ENCODE peak calls at places on chromosomes 16 and 17, in five cellular contexts. One of them, this sample, is unnamed.

GRCh38 chr16:17775061-17775460 is 304.3 kb upstream of the XYLT1 start:
- DNase-seq in esophagus squamous epithelium: no peak
- DNase-seq in lower leg skin: no peak
- DNase-seq in heart left ventricle: no peak
- DNase-seq in endothelial cell of umbilical vein: no peak
- DNase-seq in this sample: no peak

GRCh38 chr17:78935419-78936323 is 10.5 kb upstream of the TIMP2 start:
- DNase-seq in endothelial cell of umbilical vein: peak
- DNase-seq in heart left ventricle: peak
- DNase-seq in lower leg skin: peak
- DNase-seq in esophagus squamous epithelium: no peak
- DNase-seq in this sample: no peak

GRCh38 chr17:63798572-63799113 is 24.7 kb downstream of the DDX42 start:
- DNase-seq in endothelial cell of umbilical vein: no peak
- DNase-seq in heart left ventricle: no peak
- DNase-seq in esophagus squamous epithelium: no peak
- DNase-seq in lower leg skin: no peak
- DNase-seq in this sample: no peak

GRCh38 chr17:49886036-49886435 is 38.2 kb upstream of the TAC4 start:
- DNase-seq in heart left ventricle: no peak
- DNase-seq in esophagus squamous epithelium: no peak
- DNase-seq in endothelial cell of umbilical vein: no peak
- DNase-seq in lower leg skin: no peak
- DNase-seq in this sample: no peak

GRCh38 chr17:47201168-47201567 is 8.0 kb upstream of the MYL4 start:
- DNase-seq in esophagus squamous epithelium: no peak
- DNase-seq in lower leg skin: no peak
- DNase-seq in heart left ventricle: no peak
- DNase-seq in endothelial cell of umbilical vein: no peak
- DNase-seq in this sample: no peak

GRCh38 chr16:81709369-81709900 is 69.7 kb upstream of the PLCG2 start:
- DNase-seq in endothelial cell of umbilical vein: no peak
- DNase-seq in heart left ventricle: no peak
- DNase-seq in esophagus squamous epithelium: no peak
- DNase-seq in lower leg skin: no peak
- DNase-seq in this sample: no peak

GRCh38 chr17:73191443-73192218 is 1.2 kb upstream of the COG1 start:
- DNase-seq in lower leg skin: peak
- DNase-seq in esophagus squamous epithelium: no peak
- DNase-seq in endothelial cell of umbilical vein: peak
- DNase-seq in heart left ventricle: peak
- DNase-seq in this sample: peak

GRCh38 chr16:57882797-57883196 is 80.5 kb upstream of the KIFC3 start:
- DNase-seq in endothelial cell of umbilical vein: no peak
- DNase-seq in heart left ventricle: no peak
- DNase-seq in esophagus squamous epithelium: no peak
- DNase-seq in lower leg skin: no peak
- DNase-seq in this sample: no peak

GRCh38 chr16:3173892-3174617 is 13.9 kb upstream of the OR1F1 start:
- DNase-seq in lower leg skin: no peak
- DNase-seq in heart left ventricle: no peak
- DNase-seq in esophagus squamous epithelium: no peak
- DNase-seq in endothelial cell of umbilical vein: no peak
- DNase-seq in this sample: peak

DNA sequence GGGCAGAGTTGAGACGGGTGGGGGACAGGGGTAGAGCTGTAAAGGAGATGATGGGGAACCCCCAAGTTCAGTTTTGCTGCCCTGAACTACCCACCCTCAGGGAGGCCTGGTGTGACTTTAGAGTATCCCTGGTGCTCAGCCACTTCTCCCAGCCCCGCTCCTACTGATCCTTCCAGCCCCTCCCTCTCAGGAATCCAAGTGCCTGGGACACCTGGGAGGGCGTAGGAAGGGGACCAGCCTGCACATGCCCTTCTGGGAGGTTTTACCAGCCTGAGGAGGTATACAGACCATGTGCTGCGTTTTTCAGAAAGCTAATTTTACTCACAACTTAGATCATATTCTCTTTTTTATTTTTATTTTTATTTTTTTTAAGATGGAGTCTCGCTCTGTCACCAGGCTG is 4.1 kb downstream of the ST6GALNAC2 start:
- DNase-seq in esophagus squamous epithelium: no peak
- DNase-seq in endothelial cell of umbilical vein: no peak
- DNase-seq in lower leg skin: no peak
- DNase-seq in heart left ventricle: no peak
- DNase-seq in this sample: no peak
- H3K4me3 ChIP-seq in esophagus squamous epithelium: no peak
- H3K4me3 ChIP-seq in endothelial cell of umbilical vein: no peak
- H3K4me3 ChIP-seq in lower leg skin: no peak
- H3K4me3 ChIP-seq in heart left ventricle: no peak
- H3K4me3 ChIP-seq in this sample: no peak

GRCh38 chr17:81666342-81667191 is at the start of the genes CCDC137 and OXLD1:
- DNase-seq in heart left ventricle: peak
- DNase-seq in lower leg skin: peak
- DNase-seq in endothelial cell of umbilical vein: peak
- DNase-seq in esophagus squamous epithelium: peak
- DNase-seq in this sample: peak
- TF ChIP-seq POLR2A in heart left ventricle: peak
- TF ChIP-seq POLR2A in lower leg skin: peak
- TF ChIP-seq POLR2A in endothelial cell of umbilical vein: peak
- TF ChIP-seq POLR2A in esophagus squamous epithelium: peak
- TF ChIP-seq POLR2A in this sample: peak

DNA sequence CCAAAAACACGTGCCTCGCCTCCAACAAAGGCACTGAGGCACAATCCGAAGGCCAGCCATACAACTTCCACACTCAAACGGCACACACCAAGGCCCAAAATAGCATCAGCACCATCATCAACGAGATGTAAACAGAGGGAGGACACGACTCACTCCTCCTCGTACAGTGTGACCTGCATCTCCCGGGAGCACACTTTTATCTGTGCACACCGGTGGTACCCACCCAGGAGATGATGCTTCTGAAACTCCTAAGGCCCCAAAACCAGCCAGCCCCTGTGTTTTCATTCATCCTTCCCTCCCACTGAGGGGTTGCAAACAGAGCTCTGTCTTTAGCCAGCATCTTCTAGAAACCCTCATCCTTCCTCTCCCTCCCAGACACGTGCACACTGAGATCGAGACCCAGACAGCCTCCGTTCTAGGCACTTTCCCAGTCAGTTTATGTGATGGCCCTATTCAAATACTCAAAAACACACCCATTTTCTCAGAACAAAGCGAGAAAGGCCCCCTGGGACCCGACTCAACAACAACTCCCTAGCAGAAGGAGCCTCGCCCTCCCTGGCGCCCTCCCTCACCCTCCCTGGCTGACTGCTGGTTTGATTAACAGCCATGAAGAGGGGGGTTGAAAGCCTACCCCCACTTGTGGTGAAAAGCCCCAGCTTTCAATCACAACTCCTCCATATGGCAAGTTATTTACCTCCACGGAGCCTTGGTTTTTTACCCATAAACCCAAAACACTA is 76.3 kb downstream of the GAS7 start:
- DNase-seq in endothelial cell of umbilical vein: no peak
- DNase-seq in esophagus squamous epithelium: no peak
- DNase-seq in heart left ventricle: peak
- DNase-seq in lower leg skin: no peak
- DNase-seq in this sample: peak
- H3K4me3 ChIP-seq in endothelial cell of umbilical vein: no peak
- H3K4me3 ChIP-seq in esophagus squamous epithelium: no peak
- H3K4me3 ChIP-seq in heart left ventricle: no peak
- H3K4me3 ChIP-seq in lower leg skin: no peak
- H3K4me3 ChIP-seq in this sample: no peak

GRCh38 chr17:21043296-21044232 is 753 bp upstream of the USP22 start:
- DNase-seq in heart left ventricle: peak
- DNase-seq in esophagus squamous epithelium: peak
- DNase-seq in lower leg skin: peak
- DNase-seq in endothelial cell of umbilical vein: peak
- DNase-seq in this sample: peak

GRCh38 chr17:21039839-21040575 is 2.8 kb downstream of the USP22 start:
- DNase-seq in heart left ventricle: no peak
- DNase-seq in esophagus squamous epithelium: no peak
- DNase-seq in endothelial cell of umbilical vein: peak
- DNase-seq in lower leg skin: no peak
- DNase-seq in this sample: peak

GRCh38 chr17:21044971-21045370 is 2.2 kb upstream of the USP22 start:
- DNase-seq in lower leg skin: no peak
- DNase-seq in endothelial cell of umbilical vein: no peak
- DNase-seq in esophagus squamous epithelium: no peak
- DNase-seq in heart left ventricle: no peak
- DNase-seq in this sample: no peak

GRCh38 chr17:21041753-21042433 is 918 bp downstream of the USP22 start:
- DNase-seq in heart left ventricle: peak
- DNase-seq in esophagus squamous epithelium: peak
- DNase-seq in endothelial cell of umbilical vein: peak
- DNase-seq in lower leg skin: peak
- DNase-seq in this sample: peak

GRCh38 chr17:21042434-21043295 is at the start of gene USP22:
- DNase-seq in heart left ventricle: no peak
- DNase-seq in lower leg skin: no peak
- DNase-seq in esophagus squamous epithelium: no peak
- DNase-seq in endothelial cell of umbilical vein: no peak
- DNase-seq in this sample: no peak
- TF ChIP-seq POLR2A in heart left ventricle: no peak
- TF ChIP-seq POLR2A in lower leg skin: peak
- TF ChIP-seq POLR2A in esophagus squamous epithelium: peak
- TF ChIP-seq POLR2A in endothelial cell of umbilical vein: peak
- TF ChIP-seq POLR2A in this sample: peak

GRCh38 chr17:65630502-65630901 is 69.1 kb upstream of the AXIN2 start:
- DNase-seq in endothelial cell of umbilical vein: no peak
- DNase-seq in esophagus squamous epithelium: no peak
- DNase-seq in heart left ventricle: no peak
- DNase-seq in lower leg skin: peak
- DNase-seq in this sample: no peak

GRCh38 chr17:65629234-65629690 is 67.8 kb upstream of the AXIN2 start:
- DNase-seq in endothelial cell of umbilical vein: no peak
- DNase-seq in heart left ventricle: no peak
- DNase-seq in lower leg skin: peak
- DNase-seq in esophagus squamous epithelium: no peak
- DNase-seq in this sample: no peak

GRCh38 chr17:65627108-65627507 is 65.7 kb upstream of the AXIN2 start:
- DNase-seq in esophagus squamous epithelium: no peak
- DNase-seq in lower leg skin: peak
- DNase-seq in heart left ventricle: no peak
- DNase-seq in endothelial cell of umbilical vein: no peak
- DNase-seq in this sample: no peak

GRCh38 chr17:65627892-65628622 is 66.6 kb upstream of the AXIN2 start:
- DNase-seq in endothelial cell of umbilical vein: no peak
- DNase-seq in lower leg skin: peak
- DNase-seq in heart left ventricle: no peak
- DNase-seq in esophagus squamous epithelium: no peak
- DNase-seq in this sample: no peak

GRCh38 chr17:65628637-65629036 is 67.2 kb upstream of the AXIN2 start:
- DNase-seq in heart left ventricle: no peak
- DNase-seq in endothelial cell of umbilical vein: no peak
- DNase-seq in esophagus squamous epithelium: no peak
- DNase-seq in lower leg skin: no peak
- DNase-seq in this sample: no peak
- H3K4me3 ChIP-seq in heart left ventricle: no peak
- H3K4me3 ChIP-seq in endothelial cell of umbilical vein: no peak
- H3K4me3 ChIP-seq in esophagus squamous epithelium: no peak
- H3K4me3 ChIP-seq in lower leg skin: no peak
- H3K4me3 ChIP-seq in this sample: no peak

DNA sequence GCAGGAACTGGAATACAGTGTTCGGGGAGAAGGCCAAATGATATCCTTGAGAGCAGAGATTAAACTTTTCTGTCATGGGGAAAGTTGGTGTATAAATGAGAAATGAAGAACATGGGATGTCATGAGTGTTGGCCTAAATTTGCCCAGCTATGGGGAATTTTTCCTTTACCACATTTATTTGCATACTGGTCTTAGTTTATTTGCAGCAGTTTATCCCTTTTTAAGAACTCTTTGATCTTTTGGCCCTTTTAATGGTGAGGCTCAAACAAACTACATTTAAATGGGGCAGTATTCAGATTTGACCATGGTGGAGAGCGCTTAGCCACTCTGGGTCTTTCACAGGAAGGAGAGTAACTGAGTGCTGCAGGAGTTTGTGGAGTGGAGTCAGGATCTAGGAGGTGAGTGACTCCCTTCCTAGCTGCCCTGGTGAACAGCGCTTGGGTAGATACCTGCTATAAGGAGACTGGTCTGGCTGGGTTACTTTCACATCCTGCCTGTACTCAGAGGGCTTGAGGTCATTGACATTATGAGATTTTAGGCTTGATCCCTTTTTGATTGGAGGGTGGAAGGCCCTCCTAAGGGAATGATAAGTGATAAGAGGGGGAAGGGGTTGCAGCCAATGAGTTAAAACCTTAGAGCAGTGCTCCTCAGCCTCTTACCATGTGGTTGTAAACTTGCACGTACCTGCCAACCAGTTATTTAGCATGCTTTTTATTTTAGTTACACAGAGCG is 10.7 kb downstream of the PYCARD start:
- DNase-seq in lower leg skin: no peak
- DNase-seq in endothelial cell of umbilical vein: no peak
- DNase-seq in esophagus squamous epithelium: no peak
- DNase-seq in heart left ventricle: no peak
- DNase-seq in this sample: no peak
- TF ChIP-seq POLR2A in lower leg skin: no peak
- TF ChIP-seq POLR2A in endothelial cell of umbilical vein: no peak
- TF ChIP-seq POLR2A in esophagus squamous epithelium: no peak
- TF ChIP-seq POLR2A in heart left ventricle: no peak
- TF ChIP-seq POLR2A in this sample: peak

DNA sequence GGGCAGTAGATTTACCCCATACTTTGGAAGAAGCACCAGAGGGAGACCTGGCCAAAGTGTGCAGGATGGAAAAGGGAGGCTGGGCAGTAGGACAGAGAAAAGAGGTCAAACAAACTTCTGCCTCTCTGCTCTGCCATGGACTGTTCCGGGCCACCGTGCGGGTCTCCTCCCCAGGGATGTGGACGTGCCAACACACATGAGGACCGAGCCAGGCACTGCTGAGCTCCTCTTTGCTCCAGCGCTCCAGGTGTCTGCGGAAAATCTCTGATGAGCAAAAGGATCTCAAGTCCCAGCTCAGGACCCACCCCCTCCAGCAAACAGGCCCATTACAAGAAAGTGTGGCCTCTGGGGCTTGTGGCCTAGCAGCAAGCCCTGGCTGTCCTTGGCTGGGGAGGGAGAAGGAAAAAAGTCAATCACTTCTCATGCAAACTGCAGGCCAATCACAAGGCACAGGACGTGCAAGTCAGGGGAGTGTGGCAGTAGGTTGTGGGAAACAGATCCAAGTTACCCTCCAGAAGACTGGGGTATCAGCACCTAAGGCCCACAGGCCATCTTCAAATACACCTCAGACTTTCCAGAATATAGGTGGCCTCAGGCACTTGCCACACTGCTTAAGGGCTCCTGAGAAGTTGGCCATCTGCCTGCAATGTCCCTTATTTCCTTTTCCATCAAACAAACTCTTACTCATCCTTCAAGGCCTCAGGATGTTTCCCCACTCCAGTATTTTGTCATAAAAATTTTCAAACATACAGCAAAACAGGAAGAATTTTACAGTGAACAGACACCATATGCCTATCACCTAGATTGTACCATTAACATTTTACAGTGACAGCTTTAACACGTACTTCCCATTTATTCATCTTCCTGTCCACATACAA is 35.9 kb upstream of the SREBF1 start:
- DNase-seq in endothelial cell of umbilical vein: no peak
- DNase-seq in heart left ventricle: no peak
- DNase-seq in esophagus squamous epithelium: no peak
- DNase-seq in lower leg skin: no peak
- DNase-seq in this sample: no peak
- H3K4me3 ChIP-seq in endothelial cell of umbilical vein: no peak
- H3K4me3 ChIP-seq in heart left ventricle: no peak
- H3K4me3 ChIP-seq in esophagus squamous epithelium: no peak
- H3K4me3 ChIP-seq in lower leg skin: no peak
- H3K4me3 ChIP-seq in this sample: no peak

GRCh38 chr16:85571813-85572619 is 41.1 kb upstream of the GSE1 start:
- DNase-seq in heart left ventricle: peak
- DNase-seq in lower leg skin: no peak
- DNase-seq in esophagus squamous epithelium: no peak
- DNase-seq in endothelial cell of umbilical vein: no peak
- DNase-seq in this sample: peak
- TF ChIP-seq POLR2A in heart left ventricle: no peak
- TF ChIP-seq POLR2A in lower leg skin: no peak
- TF ChIP-seq POLR2A in esophagus squamous epithelium: no peak
- TF ChIP-seq POLR2A in endothelial cell of umbilical vein: no peak
- TF ChIP-seq POLR2A in this sample: no peak

This sample was measured in NB4.